ENCODE peak calls at places on chromosomes 11 and 22, in four cellular contexts. One of them, this sample, is unnamed. For H3K27me3, the result is how much of the 10 kb centered on the place peaks cover.

GRCh38 chr11:66607126-66607834 is 9.2 kb upstream of the RBM14 start:
- DNase-seq in lung: peak
- DNase-seq in BE2C: peak
- DNase-seq in BJ: peak
- DNase-seq in this sample: peak

GRCh38 chr11:116513278-116513823 is 259.4 kb downstream of the BUD13 start:
- DNase-seq in BE2C: no peak
- DNase-seq in lung: no peak
- DNase-seq in BJ: no peak
- DNase-seq in this sample: no peak

GRCh38 chr11:72821920-72822799 is 7.9 kb downstream of the ATG16L2 start:
- DNase-seq in lung: peak
- DNase-seq in BJ: no peak
- DNase-seq in BE2C: peak
- DNase-seq in this sample: peak

GRCh38 chr11:104164028-104164520 is at the start of gene PDGFD:
- DNase-seq in BE2C: peak
- DNase-seq in BJ: no peak
- DNase-seq in lung: peak
- DNase-seq in this sample: peak

GRCh38 chr11:2004466-2004865 is 6.8 kb upstream of the H19 start:
- DNase-seq in lung: no peak
- DNase-seq in BJ: no peak
- DNase-seq in BE2C: no peak
- DNase-seq in this sample: no peak

GRCh38 chr11:58576792-58577440 is 1.3 kb upstream of the LPXN start:
- DNase-seq in BJ: no peak
- DNase-seq in BE2C: no peak
- DNase-seq in lung: no peak
- DNase-seq in this sample: no peak

GRCh38 chr11:24623121-24623520 is 126.3 kb downstream of the LUZP2 start:
- DNase-seq in lung: no peak
- DNase-seq in BE2C: no peak
- DNase-seq in BJ: no peak
- DNase-seq in this sample: no peak

GRCh38 chr22:37259540-37260029 is 15.5 kb upstream of the RAC2 start:
- DNase-seq in BJ: no peak
- DNase-seq in BE2C: peak
- DNase-seq in lung: no peak
- DNase-seq in this sample: no peak

GRCh38 chr11:118975771-118976709 is 4.5 kb downstream of the FOXR1 start:
- DNase-seq in lung: no peak
- DNase-seq in BJ: no peak
- DNase-seq in BE2C: peak
- DNase-seq in this sample: peak

GRCh38 chr11:69238562-69239319 is 55.2 kb upstream of the MYEOV start:
- DNase-seq in BJ: no peak
- DNase-seq in BE2C: no peak
- DNase-seq in lung: no peak
- DNase-seq in this sample: no peak

GRCh38 chr11:106457727-106458126 is 380.3 kb downstream of the AASDHPPT start:
- DNase-seq in lung: no peak
- DNase-seq in BE2C: no peak
- DNase-seq in BJ: peak
- DNase-seq in this sample: no peak

GRCh38 chr11:26276798-26277424 is 55.0 kb upstream of the ANO3 start:
- DNase-seq in BE2C: peak
- DNase-seq in lung: peak
- DNase-seq in BJ: peak
- DNase-seq in this sample: peak

GRCh38 chr11:116576523-116576922 is 196.3 kb downstream of the BUD13 start:
- DNase-seq in BJ: no peak
- DNase-seq in lung: no peak
- DNase-seq in BE2C: no peak
- DNase-seq in this sample: no peak

GRCh38 chr11:128465531-128465930 is 121.8 kb downstream of the ETS1 start:
- DNase-seq in lung: no peak
- DNase-seq in BJ: no peak
- DNase-seq in BE2C: no peak
- DNase-seq in this sample: no peak

GRCh38 chr11:72617080-72617744 is 57.0 kb downstream of the PDE2A start:
- DNase-seq in BJ: no peak
- DNase-seq in lung: no peak
- DNase-seq in BE2C: no peak
- DNase-seq in this sample: no peak

GRCh38 chr22:21652547-21653545 is 10.7 kb downstream of the SDF2L1 start:
- DNase-seq in lung: no peak
- DNase-seq in BE2C: no peak
- DNase-seq in BJ: no peak
- DNase-seq in this sample: no peak

GRCh38 chr11:17077240-17077519 is 287 bp downstream of the RPS13 start:
- DNase-seq in BJ: no peak
- DNase-seq in lung: no peak
- DNase-seq in BE2C: no peak
- DNase-seq in this sample: no peak

GRCh38 chr11:102485095-102485722 is 32.6 kb upstream of the TMEM123 start:
- DNase-seq in lung: no peak
- DNase-seq in BE2C: no peak
- DNase-seq in BJ: no peak
- DNase-seq in this sample: no peak

GRCh38 chr22:25008666-25009065 is 56.1 kb downstream of the KIAA1671 start:
- DNase-seq in lung: no peak
- DNase-seq in BE2C: peak
- DNase-seq in BJ: no peak
- DNase-seq in this sample: peak

GRCh38 chr11:119155733-119156492 is 7.1 kb downstream of the ABCG4 start:
- DNase-seq in BJ: no peak
- DNase-seq in lung: no peak
- DNase-seq in BE2C: peak
- DNase-seq in this sample: no peak

GRCh38 chr22:49735411-49736311 is 92.0 kb downstream of the BRD1 start:
- DNase-seq in BJ: no peak
- DNase-seq in BE2C: no peak
- DNase-seq in lung: no peak
- DNase-seq in this sample: no peak

GRCh38 chr22:42270178-42270511 is 308 bp downstream of the TCF20 start:
- DNase-seq in BE2C: no peak
- DNase-seq in BJ: no peak
- DNase-seq in lung: peak
- DNase-seq in this sample: peak

GRCh38 chr11:60390389-60390788 is 5.9 kb upstream of the MS4A14 start:
- DNase-seq in lung: no peak
- DNase-seq in BJ: no peak
- DNase-seq in BE2C: no peak
- DNase-seq in this sample: no peak

GRCh38 chr11:30451167-30451566 is 128.3 kb downstream of the ARL14EP start:
- DNase-seq in BJ: no peak
- DNase-seq in lung: no peak
- DNase-seq in BE2C: no peak
- DNase-seq in this sample: no peak

GRCh38 chr11:2086239-2087040 is 52.7 kb downstream of the IGF2 start:
- DNase-seq in BE2C: no peak
- DNase-seq in lung: peak
- DNase-seq in BJ: no peak
- DNase-seq in this sample: no peak

DNA sequence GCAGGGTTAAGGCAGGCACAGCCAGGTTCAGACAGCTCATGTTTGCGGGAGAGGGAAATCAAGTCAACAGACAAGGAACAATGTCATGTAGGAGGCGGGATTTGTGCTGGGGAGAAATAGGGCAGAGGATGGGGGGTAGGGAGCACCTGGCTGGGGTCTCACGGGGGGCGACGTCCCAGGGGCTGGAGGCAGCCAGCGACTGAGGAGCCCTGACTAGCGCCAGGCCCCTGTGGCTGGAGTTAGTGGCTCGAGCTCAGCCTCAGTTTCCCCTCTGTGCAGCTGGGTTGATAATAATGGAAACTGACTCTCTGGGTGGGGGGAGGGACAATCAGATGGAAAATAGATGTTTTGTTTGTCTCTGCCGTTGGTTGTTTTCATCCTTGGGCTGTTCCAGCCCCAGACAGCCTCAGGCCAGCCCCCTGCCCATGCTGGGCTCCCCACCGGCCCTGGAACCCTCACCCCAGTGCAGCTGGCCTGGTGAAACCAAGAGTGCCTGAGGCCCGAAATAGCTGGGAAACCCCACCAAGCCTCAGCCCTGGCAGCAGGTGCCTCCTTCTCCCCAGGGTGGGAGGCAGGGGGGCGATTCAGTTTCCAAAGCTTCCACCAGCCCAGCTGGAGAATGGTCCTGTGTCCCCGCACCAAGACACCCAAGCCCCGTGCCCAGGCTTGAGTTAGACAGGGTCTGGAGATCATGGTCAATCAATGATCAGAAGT is 44.1 kb downstream of the IGLL5 start:
- DNase-seq in BE2C: no peak
- DNase-seq in lung: no peak
- DNase-seq in BJ: no peak
- DNase-seq in this sample: no peak
- H3K4me3 ChIP-seq in BE2C: no peak
- H3K4me3 ChIP-seq in lung: no peak
- H3K4me3 ChIP-seq in BJ: no peak
- H3K4me3 ChIP-seq in this sample: no peak

GRCh38 chr22:46762238-46763050 is at the start of gene TBC1D22A:
- DNase-seq in BJ: peak
- DNase-seq in lung: peak
- DNase-seq in BE2C: peak
- DNase-seq in this sample: peak
- TF ChIP-seq CTCF in BJ: peak
- TF ChIP-seq CTCF in lung: peak
- TF ChIP-seq CTCF in BE2C: peak
- TF ChIP-seq CTCF in this sample: no peak

DNA sequence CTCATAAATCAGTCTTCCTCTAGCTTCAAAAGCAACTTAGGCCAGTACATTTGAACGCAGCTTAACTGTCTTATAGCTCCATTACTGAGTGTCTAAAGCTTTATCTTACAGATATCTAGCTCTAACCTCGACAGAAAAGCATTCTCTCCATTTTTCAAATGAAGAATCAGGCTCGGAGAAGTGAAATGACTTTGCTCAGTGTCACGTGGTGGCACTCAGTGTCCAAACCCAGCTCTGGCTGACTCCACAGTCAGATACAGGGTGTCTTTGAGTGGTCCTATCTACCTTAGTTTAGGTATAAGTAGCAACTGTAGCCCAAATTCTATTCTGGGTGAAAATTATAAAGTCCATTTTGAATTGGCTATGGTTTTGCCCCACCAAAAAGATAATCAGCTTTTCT is 38.7 kb upstream of the CHST1 start:
- DNase-seq in lung: no peak
- DNase-seq in BJ: no peak
- DNase-seq in BE2C: no peak
- DNase-seq in this sample: no peak
- H3K27me3 ChIP-seq in lung: under half
- H3K27me3 ChIP-seq in BJ: under half
- H3K27me3 ChIP-seq in BE2C: under half
- H3K27me3 ChIP-seq in this sample: under half

DNA sequence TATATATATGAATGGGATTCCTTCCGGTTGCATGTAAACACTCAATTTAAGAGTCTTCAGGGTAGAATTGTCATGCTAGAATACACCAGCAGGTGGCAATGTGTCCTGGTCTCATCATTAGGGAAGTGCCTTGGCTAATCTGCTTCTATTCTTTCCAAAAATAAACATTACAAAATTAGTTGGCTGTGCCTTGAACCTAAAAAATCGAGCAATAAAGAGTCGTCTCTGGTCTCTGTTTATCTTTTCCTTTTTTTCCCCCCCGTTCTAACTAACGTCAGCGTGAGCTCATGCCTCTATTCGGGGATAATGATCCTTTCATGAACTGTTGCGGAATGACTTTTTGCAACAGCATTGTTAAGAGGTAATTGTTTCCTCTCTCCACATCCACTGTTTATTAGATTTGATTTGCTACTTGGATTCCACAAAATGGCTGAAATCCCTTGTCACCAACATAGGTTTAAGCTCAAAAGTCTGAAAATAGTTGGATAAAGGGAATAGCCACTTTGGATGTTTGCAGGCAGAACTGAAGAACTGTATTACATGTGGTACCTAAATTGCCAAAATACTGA is 1.2 kb upstream of the ARHGEF12 start:
- DNase-seq in BJ: peak
- DNase-seq in BE2C: peak
- DNase-seq in lung: peak
- DNase-seq in this sample: peak
- H3K4me3 ChIP-seq in BJ: peak
- H3K4me3 ChIP-seq in BE2C: peak
- H3K4me3 ChIP-seq in lung: no peak
- H3K4me3 ChIP-seq in this sample: peak

GRCh38 chr11:78414321-78415051 is 3.1 kb downstream of the GAB2 start:
- DNase-seq in BJ: no peak
- DNase-seq in BE2C: peak
- DNase-seq in lung: no peak
- DNase-seq in this sample: no peak
- TF ChIP-seq CTCF in BJ: peak
- TF ChIP-seq CTCF in BE2C: peak
- TF ChIP-seq CTCF in lung: peak
- TF ChIP-seq CTCF in this sample: peak

DNA sequence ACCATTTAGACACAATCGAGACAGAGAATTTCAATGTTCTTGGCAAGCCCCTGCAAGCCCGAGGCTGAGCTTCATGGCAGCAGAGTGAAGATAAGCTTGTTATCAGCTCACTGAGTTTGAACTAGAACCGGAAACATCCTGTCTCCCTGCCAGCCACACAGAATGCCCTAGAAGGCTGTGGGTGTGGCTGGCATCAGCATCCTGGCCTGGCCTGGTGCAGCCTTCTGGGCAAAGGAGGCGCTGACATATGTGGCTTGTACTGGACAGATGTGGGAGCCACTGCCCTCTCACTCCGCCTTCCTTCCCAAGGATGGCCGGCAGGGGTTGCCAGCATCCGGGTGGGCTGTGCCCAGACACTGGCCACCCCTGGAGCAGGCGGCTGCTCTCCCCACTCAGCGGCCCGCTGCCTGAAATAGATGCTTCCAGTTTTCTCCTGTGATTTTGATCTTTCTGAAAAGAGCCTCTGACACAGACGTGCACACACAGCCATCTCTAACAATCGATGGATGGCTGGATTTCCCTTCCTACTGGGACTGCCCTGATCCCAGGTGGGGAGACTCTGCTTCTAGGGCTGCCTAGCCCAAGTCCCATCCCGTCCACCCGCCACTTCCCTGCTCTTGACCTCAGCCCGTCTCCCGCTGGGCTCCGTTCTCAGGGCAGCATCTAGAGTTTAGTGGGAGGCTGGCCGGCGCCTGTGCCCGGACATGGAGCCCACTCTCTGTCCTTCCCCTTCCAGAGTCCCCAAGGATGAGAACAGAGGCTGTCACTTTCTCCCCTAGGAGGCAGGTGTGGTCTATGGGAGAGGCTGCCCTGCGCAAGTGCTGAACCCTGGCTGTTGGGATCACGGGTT is 149.7 kb downstream of the CTTN start:
- DNase-seq in BJ: no peak
- DNase-seq in lung: no peak
- DNase-seq in BE2C: peak
- DNase-seq in this sample: no peak
- H3K27me3 ChIP-seq in BJ: under half
- H3K27me3 ChIP-seq in lung: under half
- H3K27me3 ChIP-seq in BE2C: under half
- H3K27me3 ChIP-seq in this sample: under half